ENCODE peak calls at places on chromosomes 5 and 9, in six cellular contexts. D is upper lobe of right lung; X is colonic mucosa; W is CD4-positive, CD25-positive, alpha-beta regulatory T cell; S is CD4-positive, alpha-beta memory T cell; Z is keratinocyte. C is an unnamed sample.

GRCh38 chr5:104785097-104785496 is 1222.5 kb upstream of the NUDT12 start:
- DNase-seq in D (no peak), Z (no peak), W (no peak), X (no peak), S (no peak), C (no peak)

GRCh38 chr5:81172710-81173109 is 60.4 kb upstream of the CKMT2 start:
- DNase-seq in Z (no peak), D (no peak), W (no peak), S (no peak), X (no peak), C (no peak)

GRCh38 chr9:79768199-79768598 is 196.4 kb downstream of the TLE4 start:
- DNase-seq in D (no peak), S (no peak), Z (no peak), W (no peak), X (no peak), C (no peak)

GRCh38 chr9:99680191-99680590 is 141.5 kb upstream of the NR4A3 start:
- DNase-seq in Z (no peak), X (no peak), S (no peak), D (no peak), W (no peak), C (no peak)

GRCh38 chr9:83544002-83544698 is 5.9 kb upstream of the FRMD3 start:
- DNase-seq in W (no peak), Z (peak; percentile 25), S (no peak), X (peak; percentile 48), D (no peak), C (no peak)

GRCh38 chr5:79143684-79144379 is 32.2 kb downstream of the BHMT start:
- DNase-seq in Z (peak; percentile 64), S (no peak), W (no peak), D (no peak), X (no peak), C (no peak)

GRCh38 chr5:56561-57290 is 35.2 kb upstream of the PLEKHG4B start:
- DNase-seq in W (no peak), Z (peak; percentile 81), X (no peak), D (no peak), S (no peak), C (no peak)

GRCh38 chr5:6717247-6717646 is 4.0 kb downstream of the TENT4A start:
- DNase-seq in Z (no peak), X (peak; percentile 11), D (no peak), W (no peak), S (no peak), C (no peak)

GRCh38 chr5:43245724-43246385 is 53.8 kb downstream of the NIM1K start:
- DNase-seq in D (no peak), X (no peak), S (no peak), W (no peak), Z (no peak), C (no peak)

DNA sequence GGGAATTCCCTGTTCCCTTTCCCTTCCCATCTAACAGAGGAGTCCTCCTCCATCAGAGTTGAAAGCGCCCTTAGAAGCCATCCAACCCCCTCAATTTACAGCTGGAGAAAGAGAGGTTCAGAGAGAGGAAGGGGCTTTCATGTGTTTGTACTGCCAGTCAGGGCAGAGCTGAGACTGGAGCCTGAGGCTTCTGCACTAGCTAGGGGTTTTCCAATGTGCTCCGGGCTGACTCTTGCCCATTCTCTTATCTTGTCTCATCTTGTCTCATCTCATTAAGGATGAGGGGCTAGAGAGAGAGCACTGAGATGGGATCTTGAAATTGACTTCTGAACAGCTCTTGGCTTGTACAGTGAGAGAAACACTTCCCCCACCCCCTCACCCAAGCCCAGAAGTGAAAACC is 67.4 kb upstream of the SHB start:
- DNase-seq in Z (no peak), S (no peak), D (no peak), X (no peak), W (no peak), C (no peak)
- H3K27me3 ChIP-seq in Z (peaks cover 12% of the 10 kb centered on the region), S (peaks cover 7% of the 10 kb centered on the region), D (no peaks in the 10 kb centered on the region), X (no peaks in the 10 kb centered on the region), W (peaks cover 6% of the 10 kb centered on the region), C (no peaks in the 10 kb centered on the region)

GRCh38 chr9:138061631-138062030 is 184.0 kb downstream of the CACNA1B start:
- DNase-seq in Z (no peak), X (no peak), W (no peak), S (no peak), D (no peak), C (no peak)
- H3K27me3 ChIP-seq in Z (no peaks in the 10 kb centered on the region), X (no peaks in the 10 kb centered on the region), W (no peaks in the 10 kb centered on the region), S (no peaks in the 10 kb centered on the region), D (peaks cover 9% of the 10 kb centered on the region), C (no peaks in the 10 kb centered on the region)

GRCh38 chr5:73444499-73445432 is 3.8 kb downstream of the FOXD1 start:
- DNase-seq in S (no peak), Z (no peak), X (no peak), W (no peak), D (no peak), C (no peak)

GRCh38 chr5:73445708-73446630 is 2.6 kb downstream of the FOXD1 start:
- DNase-seq in D (no peak), S (no peak), X (no peak), W (no peak), Z (no peak), C (no peak)

GRCh38 chr5:73442152-73442860 is 6.3 kb downstream of the FOXD1 start:
- DNase-seq in S (no peak), W (no peak), Z (no peak), D (no peak), X (no peak), C (no peak)

GRCh38 chr5:73442960-73443627 is 5.5 kb downstream of the FOXD1 start:
- DNase-seq in S (no peak), X (no peak), Z (no peak), D (no peak), W (no peak), C (no peak)

GRCh38 chr5:73443725-73444498 is 4.7 kb downstream of the FOXD1 start:
- DNase-seq in X (no peak), W (no peak), D (no peak), S (no peak), Z (no peak), C (no peak)
- H3K27me3 ChIP-seq in X (peaks cover 83% of the 10 kb centered on the region), W (peaks cover 68% of the 10 kb centered on the region), D (peaks cover 85% of the 10 kb centered on the region), S (peaks cover 78% of the 10 kb centered on the region), Z (peaks cover 16% of the 10 kb centered on the region), C (peaks cover 90% of the 10 kb centered on the region)

DNA sequence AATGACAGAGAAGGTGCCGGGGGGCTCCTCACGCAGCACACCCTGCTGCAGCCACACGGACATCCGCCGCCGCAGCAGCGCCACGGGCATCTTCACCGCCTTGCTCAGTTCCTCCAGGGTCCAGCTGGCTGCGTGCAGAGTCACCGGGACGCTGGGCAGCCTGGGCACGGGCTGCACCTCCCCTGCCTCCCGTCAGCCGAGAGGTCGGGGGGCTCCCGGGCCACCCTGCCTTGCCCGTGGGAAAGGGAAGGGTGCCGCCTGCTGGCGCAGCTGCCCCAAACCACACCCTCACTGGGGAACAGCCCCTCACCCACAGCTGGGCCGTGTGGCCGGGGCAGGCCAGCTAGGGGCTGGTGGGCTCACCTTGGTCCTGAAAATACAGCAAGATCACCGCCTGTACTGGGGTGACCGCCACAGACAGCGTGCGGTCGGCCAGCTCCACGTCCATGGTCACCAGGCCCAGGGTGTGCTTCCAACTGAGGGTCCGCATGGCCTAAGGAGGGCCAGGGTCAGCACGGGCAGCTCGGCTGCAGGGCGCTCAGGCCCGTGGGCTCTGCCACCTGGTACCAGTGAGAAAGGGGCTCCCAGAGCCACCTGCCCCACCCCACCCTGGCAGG is 3.6 kb upstream of the TMEM210 start:
- DNase-seq in Z (no peak), D (no peak), S (no peak), X (no peak), W (no peak), C (no peak)
- H3K27me3 ChIP-seq in Z (peaks cover 49% of the 10 kb centered on the region), D (peaks cover 24% of the 10 kb centered on the region), S (peaks cover 14% of the 10 kb centered on the region), X (peaks cover 13% of the 10 kb centered on the region), W (no peaks in the 10 kb centered on the region), C (peaks cover 28% of the 10 kb centered on the region)

DNA sequence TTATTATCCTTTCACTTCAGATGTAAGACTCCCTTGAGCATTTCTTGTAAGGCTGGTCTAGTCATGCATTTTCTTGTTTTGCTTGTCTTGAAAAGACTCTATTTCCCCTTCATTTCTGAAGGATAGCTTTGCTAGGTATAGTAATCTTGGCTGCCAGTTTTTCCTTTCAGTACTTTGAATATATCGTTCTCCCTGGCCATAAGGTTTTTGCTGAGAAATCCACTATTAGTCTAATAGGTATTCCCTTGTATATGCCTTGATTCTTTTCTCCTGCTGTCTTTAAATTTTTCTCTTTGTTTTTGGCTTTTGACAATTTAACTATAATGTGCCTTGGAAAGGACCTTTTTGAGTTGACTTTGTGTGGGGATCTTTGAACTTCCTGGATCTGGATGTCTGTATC is 16.8 kb upstream of the OR2S2 start:
- DNase-seq in W (no peak), X (no peak), Z (no peak), D (no peak), S (no peak), C (no peak)
- H3K27me3 ChIP-seq in W (peaks cover 61% of the 10 kb centered on the region), X (no peaks in the 10 kb centered on the region), Z (peaks cover 33% of the 10 kb centered on the region), D (peaks cover 29% of the 10 kb centered on the region), S (peaks cover 21% of the 10 kb centered on the region), C (no peaks in the 10 kb centered on the region)

DNA sequence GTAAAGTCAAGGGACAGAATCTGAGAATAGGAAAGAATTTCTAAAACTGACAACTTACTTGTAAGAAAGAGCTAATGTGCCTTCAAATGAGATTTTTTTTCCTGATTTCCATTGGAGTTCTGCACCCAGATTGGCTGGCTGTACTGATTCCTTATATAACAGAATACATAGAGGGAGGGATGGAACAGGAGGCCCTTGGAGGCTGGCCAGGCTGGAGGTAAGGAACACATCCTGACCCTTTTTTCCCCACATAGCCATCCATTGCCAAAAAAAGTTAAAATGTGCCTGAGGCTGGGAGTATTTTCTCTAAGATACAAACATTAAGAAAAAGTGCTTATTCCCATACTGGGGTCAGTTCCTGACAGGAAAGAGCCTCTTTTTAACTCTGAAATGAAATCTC is 27.3 kb upstream of the IFNA14 start:
- DNase-seq in X (no peak), S (no peak), W (no peak), Z (no peak), D (no peak), C (no peak)
- H3K27me3 ChIP-seq in X (no peaks in the 10 kb centered on the region), S (no peaks in the 10 kb centered on the region), W (no peaks in the 10 kb centered on the region), Z (peaks cover 17% of the 10 kb centered on the region), D (no peaks in the 10 kb centered on the region), C (no peaks in the 10 kb centered on the region)

GRCh38 chr9:126624453-126624872 is 10.7 kb downstream of the LMX1B start:
- DNase-seq in W (no peak), X (no peak), S (no peak), D (no peak), Z (no peak), C (no peak)

GRCh38 chr9:126623667-126624452 is 10.1 kb downstream of the LMX1B start:
- DNase-seq in W (no peak), Z (no peak), X (no peak), D (no peak), S (no peak), C (no peak)

GRCh38 chr9:126621919-126622735 is 8.4 kb downstream of the LMX1B start:
- DNase-seq in Z (no peak), W (no peak), X (no peak), S (no peak), D (no peak), C (no peak)

GRCh38 chr9:126622872-126623271 is 9.1 kb downstream of the LMX1B start:
- DNase-seq in W (no peak), D (no peak), S (no peak), X (no peak), Z (no peak), C (no peak)

GRCh38 chr9:126623314-126623666 is 9.6 kb downstream of the LMX1B start:
- DNase-seq in D (no peak), W (no peak), X (no peak), S (no peak), Z (no peak), C (no peak)
- H3K27me3 ChIP-seq in D (peaks cover 100% of the 10 kb centered on the region), W (peaks cover 14% of the 10 kb centered on the region), X (peaks cover 98% of the 10 kb centered on the region), S (peaks cover 45% of the 10 kb centered on the region), Z (peaks cover 10% of the 10 kb centered on the region), C (no peaks in the 10 kb centered on the region)